ENCODE peak calls at places on chromosomes 12 and 14, in nine cellular contexts. Q is stomach, W is left ventricle myocardium inferior, N is HL-60, Z is NB4, K is Panc1, T is colonic mucosa, F is body of pancreas, S is mucosa of descending colon. G is an unnamed sample.

GRCh38 chr12:75476076-75476475 is 4.5 kb upstream of the GLIPR1 start:
- DNase-seq in Q (no peak), W (no peak), N (no peak), Z (no peak), K (no peak), T (no peak), F (no peak), S (no peak), G (no peak)

GRCh38 chr12:120955232-120955631 is 23.1 kb upstream of the HNF1A start:
- DNase-seq in Q (no peak), W (no peak), N (no peak), Z (no peak), K (no peak), T (no peak), F (no peak), S (no peak), G (no peak)

GRCh38 chr14:81927069-81927468 is 393.4 kb upstream of the SEL1L start:
- DNase-seq in Q (no peak), W (no peak), N (no peak), Z (peak; percentile 6), K (no peak), T (no peak), F (no peak), S (no peak), G (no peak)

GRCh38 chr12:2625267-2625666 is 169.5 kb upstream of the FKBP4 start:
- DNase-seq in Q (no peak), W (no peak), N (no peak), Z (no peak), K (no peak), T (no peak), F (no peak), S (no peak), G (no peak)

GRCh38 chr12:42346603-42347002 is 20.6 kb downstream of the PPHLN1 start:
- DNase-seq in Q (no peak), W (no peak), N (no peak), Z (no peak), K (no peak), T (no peak), F (no peak), S (no peak), G (no peak)

GRCh38 chr14:102523200-102524025 is 13.8 kb upstream of the ANKRD9 start:
- DNase-seq in Q (no peak), W (no peak), N (no peak), Z (no peak), K (no peak), T (peak; percentile 84), F (no peak), S (peak; percentile 82), G (no peak)

GRCh38 chr14:35637269-35637668 is 103.3 kb downstream of the INSM2 start:
- DNase-seq in Q (no peak), W (no peak), N (no peak), Z (no peak), K (no peak), T (no peak), F (no peak), S (no peak), G (no peak)

GRCh38 chr12:64746663-64747062 is 12.5 kb downstream of the GNS start:
- DNase-seq in Q (no peak), W (no peak), N (no peak), Z (peak; percentile 46), K (no peak), T (no peak), F (no peak), S (no peak), G (no peak)

GRCh38 chr12:51270067-51270846 is at the start of gene SMAGP:
- DNase-seq in Q (peak; percentile 88), W (peak; percentile 62), N (no peak), Z (peak; percentile 73), K (no peak), T (peak; percentile 86), F (peak; percentile 86), S (peak; percentile 91), G (peak; percentile 22)

GRCh38 chr12:121252712-121253345 is 42.9 kb downstream of the P2RX4 start:
- DNase-seq in Q (no peak), W (no peak), N (no peak), Z (no peak), K (no peak), T (no peak), F (no peak), S (no peak), G (no peak)

GRCh38 chr12:1808036-1808797 is 12.1 kb upstream of the LRTM2 start:
- DNase-seq in Q (no peak), W (peak; percentile 9), N (no peak), Z (no peak), K (no peak), T (no peak), F (no peak), S (no peak), G (no peak)

GRCh38 chr12:111544032-111544431 is 55.1 kb downstream of the ATXN2 start:
- DNase-seq in Q (no peak), W (no peak), N (no peak), Z (no peak), K (no peak), T (no peak), F (no peak), S (no peak), G (no peak)

GRCh38 chr12:31117203-31118011 is 43.7 kb downstream of the DDX11 start:
- DNase-seq in Q (peak; percentile 41), W (no peak), N (peak; percentile 19), Z (peak; percentile 51), K (peak; percentile 20), T (peak; percentile 67), F (no peak), S (peak; percentile 65), G (no peak)

GRCh38 chr14:31941487-31941886 is 135.6 kb upstream of the ARHGAP5 start:
- DNase-seq in Q (no peak), W (no peak), N (no peak), Z (no peak), K (no peak), T (no peak), F (no peak), S (no peak), G (no peak)

GRCh38 chr12:4353785-4354208 is 25.7 kb downstream of the FGF23 start:
- DNase-seq in Q (no peak), W (no peak), N (no peak), Z (peak; percentile 22), K (no peak), T (no peak), F (no peak), S (peak; percentile 21), G (no peak)

GRCh38 chr12:116408489-116409217 is 131.2 kb upstream of the MED13L start:
- DNase-seq in Q (no peak), W (no peak), N (no peak), Z (no peak), K (no peak), T (no peak), F (no peak), S (no peak), G (no peak)

GRCh38 chr12:116403546-116403945 is 126.1 kb upstream of the MED13L start:
- DNase-seq in Q (no peak), W (no peak), N (no peak), Z (no peak), K (no peak), T (no peak), F (no peak), S (no peak), G (no peak)

GRCh38 chr12:116402163-116402939 is 124.9 kb upstream of the MED13L start:
- DNase-seq in Q (no peak), W (no peak), N (peak; percentile 14), Z (no peak), K (no peak), T (no peak), F (no peak), S (no peak), G (no peak)

GRCh38 chr12:116404913-116405611 is 127.6 kb upstream of the MED13L start:
- DNase-seq in Q (no peak), W (no peak), N (no peak), Z (no peak), K (no peak), T (peak; percentile 42), F (no peak), S (no peak), G (peak; percentile 64)

DNA sequence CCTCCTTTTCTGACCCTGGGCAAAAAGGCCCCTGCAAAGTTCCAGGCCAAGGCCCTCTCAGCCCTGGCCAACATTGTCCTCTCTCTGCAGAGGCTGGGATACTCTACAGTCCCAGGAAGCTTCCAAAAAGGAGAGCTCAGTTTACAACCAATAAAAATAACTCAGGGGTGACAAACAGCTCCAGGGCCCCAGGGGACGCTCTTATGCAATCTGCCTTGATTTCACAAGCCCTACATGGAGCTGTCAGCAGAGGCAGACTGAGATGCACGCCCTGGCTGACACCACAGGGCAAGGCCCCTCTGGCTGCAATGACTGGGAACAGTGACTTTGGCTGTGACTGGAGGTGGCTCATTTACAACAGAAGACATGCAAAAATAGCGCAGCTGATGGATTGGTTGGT is 129.0 kb upstream of the MED13L start:
- DNase-seq in Q (peak; percentile 48), W (peak; percentile 92), N (peak; percentile 95), Z (peak; percentile 100), K (no peak), T (peak; percentile 77), F (peak; percentile 62), S (peak; percentile 70), G (peak; percentile 63)
- TF ChIP-seq CTCF in Q (no peak), W (peak; percentile 48), N (no peak), Z (no peak), K (no peak), T (no peak), F (no peak), S (no peak), G (no peak)

DNA sequence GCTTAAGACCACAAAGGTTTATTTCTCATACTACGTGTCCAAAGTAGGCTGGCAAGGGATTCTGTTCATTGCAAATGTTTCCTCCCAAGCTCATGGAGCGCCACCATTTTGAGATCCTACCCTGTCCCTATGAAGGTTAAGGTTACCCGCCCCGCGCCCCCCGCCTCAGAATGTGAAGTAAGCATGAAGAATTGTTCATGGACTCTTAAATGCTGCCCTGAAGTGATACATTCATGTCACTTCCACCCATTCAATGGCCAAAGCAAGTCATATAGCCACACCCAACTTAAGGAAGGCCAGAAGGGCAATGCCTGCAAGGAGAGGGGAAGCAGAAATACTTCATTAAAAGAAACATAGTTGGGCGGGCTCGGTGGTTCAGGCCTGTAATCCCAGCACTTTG is 4.2 kb downstream of the TMEM253 start:
- DNase-seq in Q (no peak), W (no peak), N (no peak), Z (no peak), K (no peak), T (peak; percentile 54), F (no peak), S (no peak), G (no peak)
- H3K4me3 ChIP-seq in Q (no peak overlapping the region), W (peak overlapping the region; percentile 88), N (no peak overlapping the region), Z (peak overlapping the region; percentile 86), K (no peak overlapping the region), T (no peak overlapping the region), F (no peak overlapping the region), S (no peak overlapping the region), G (peak overlapping the region; percentile 74)

DNA sequence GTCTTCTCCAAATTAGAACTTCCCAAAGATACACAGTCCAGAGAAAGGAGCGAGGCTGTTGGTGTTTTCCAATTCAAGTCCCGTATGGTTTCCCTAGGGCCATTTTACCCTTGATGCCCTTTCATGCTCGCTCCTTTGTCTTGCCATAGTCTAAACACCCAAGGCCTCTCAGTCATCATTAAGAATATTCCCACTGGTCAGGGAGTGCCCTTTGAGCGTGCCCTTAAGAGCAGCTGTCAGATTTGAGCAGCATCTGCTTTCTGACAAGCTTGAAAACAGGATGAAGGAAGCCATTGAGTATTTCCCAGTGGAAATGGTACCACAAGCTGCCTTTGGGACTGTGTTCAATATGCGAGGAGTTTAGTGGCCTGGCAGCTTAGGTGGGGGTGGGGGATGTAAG is 10.4 kb upstream of the GALNT16 start:
- DNase-seq in Q (no peak), W (no peak), N (no peak), Z (no peak), K (no peak), T (no peak), F (no peak), S (no peak), G (no peak)
- TF ChIP-seq CTCF in Q (no peak), W (no peak), N (no peak), Z (no peak), K (no peak), T (no peak), F (no peak), S (no peak), G (no peak)

GRCh38 chr12:122891661-122892525 is 4.0 kb downstream of the VPS37B start:
- DNase-seq in Q (no peak), W (no peak), N (peak; percentile 60), Z (peak; percentile 80), K (no peak), T (peak; percentile 62), F (no peak), S (no peak), G (no peak)
- H3K4me3 ChIP-seq in Q (peak overlapping the region; percentile 24), W (peak overlapping the region; percentile 43), N (no peak overlapping the region), Z (peak overlapping the region; percentile 23), K (peak overlapping the region; percentile 91), T (peak overlapping the region; percentile 14), F (no peak overlapping the region), S (no peak overlapping the region), G (no peak overlapping the region)

G was measured in LNCaP clone FGC.